ENCODE peak calls at places on chromosome 1, in eight cellular contexts. V is transverse colon, B is H1, T is K562, D is suprapubic skin, J is A549, G is esophagus muscularis mucosa, O is stomach. X is an unnamed sample.
A peak's percentile ranks its signal among the peaks of the same experiment; 100 is the strongest.

GRCh38 chr1:244092293-244093264 is 41.5 kb downstream of the ZBTB18 start:
- DNase-seq in V (peak; percentile 68), B (no peak), T (no peak), D (no peak), J (peak; percentile 63), G (no peak), O (no peak), X (no peak)

GRCh38 chr1:157418231-157418630 is 134.1 kb downstream of the FCRL5 start:
- DNase-seq in V (no peak), B (no peak), T (no peak), D (no peak), J (no peak), G (peak; percentile 91), O (no peak), X (no peak)

GRCh38 chr1:1144843-1145546 is 28.7 kb upstream of the TTLL10 start:
- DNase-seq in V (peak; percentile 79), B (no peak), T (peak; percentile 70), D (no peak), J (no peak), G (no peak), O (no peak), X (no peak)

GRCh38 chr1:41483960-41484844 is at the start of gene EDN2:
- DNase-seq in V (peak; percentile 89), B (no peak), T (no peak), D (no peak), J (peak; percentile 28), G (no peak), O (peak; percentile 95), X (peak; percentile 84)

GRCh38 chr1:63779338-63779819 is 5.6 kb downstream of the ROR1 start:
- DNase-seq in V (no peak), B (no peak), T (no peak), D (no peak), J (no peak), G (peak; percentile 78), O (no peak), X (no peak)

GRCh38 chr1:59150537-59151386 is 146.1 kb upstream of the FGGY start:
- DNase-seq in V (peak; percentile 68), B (no peak), T (no peak), D (peak; percentile 85), J (peak; percentile 89), G (peak; percentile 95), O (peak; percentile 41), X (peak; percentile 96)

GRCh38 chr1:1461721-1462317 is 9.7 kb upstream of the ATAD3B start:
- DNase-seq in V (peak; percentile 53), B (no peak), T (no peak), D (no peak), J (no peak), G (no peak), O (no peak), X (no peak)

GRCh38 chr1:169102567-169102966 is 3.9 kb upstream of the ATP1B1 start:
- DNase-seq in V (peak; percentile 17), B (no peak), T (no peak), D (no peak), J (no peak), G (no peak), O (no peak), X (no peak)

GRCh38 chr1:158951956-158952355 is 20.6 kb downstream of the PYHIN1 start:
- DNase-seq in V (peak; percentile 24), B (no peak), T (peak; percentile 9), D (no peak), J (no peak), G (no peak), O (no peak), X (no peak)

GRCh38 chr1:237186733-237187132 is 144.7 kb downstream of the RYR2 start:
- DNase-seq in V (no peak), B (no peak), T (no peak), D (no peak), J (no peak), G (no peak), O (no peak), X (no peak)

GRCh38 chr1:18324246-18324645 is 156.5 kb upstream of the KLHDC7A start:
- DNase-seq in V (no peak), B (no peak), T (peak; percentile 84), D (no peak), J (no peak), G (no peak), O (no peak), X (no peak)

GRCh38 chr1:15409400-15410222 is at the start of gene EFHD2:
- DNase-seq in V (peak; percentile 90), B (no peak), T (peak; percentile 98), D (peak; percentile 90), J (peak; percentile 79), G (no peak), O (peak; percentile 89), X (peak; percentile 92)

GRCh38 chr1:3313579-3313955 is 140.9 kb upstream of the ARHGEF16 start:
- DNase-seq in V (peak; percentile 71), B (no peak), T (no peak), D (peak; percentile 91), J (no peak), G (peak; percentile 96), O (peak; percentile 88), X (peak; percentile 98)

GRCh38 chr1:44210595-44210994 is 2.7 kb upstream of the DMAP1 start:
- DNase-seq in V (no peak), B (no peak), T (no peak), D (no peak), J (no peak), G (no peak), O (no peak), X (no peak)

GRCh38 chr1:44217809-44218410 is 4.6 kb downstream of the DMAP1 start:
- DNase-seq in V (peak; percentile 88), B (peak; percentile 49), T (peak; percentile 83), D (no peak), J (peak; percentile 58), G (no peak), O (peak; percentile 82), X (peak; percentile 87)

GRCh38 chr1:44218503-44219300 is 5.4 kb downstream of the DMAP1 start:
- DNase-seq in V (no peak), B (no peak), T (no peak), D (no peak), J (no peak), G (no peak), O (no peak), X (no peak)

GRCh38 chr1:44212355-44213221 is 683 bp upstream of the DMAP1 start:
- DNase-seq in V (no peak), B (no peak), T (no peak), D (no peak), J (no peak), G (no peak), O (no peak), X (no peak)

GRCh38 chr1:44213222-44214112 is at the start of gene DMAP1:
- DNase-seq in V (peak; percentile 87), B (peak; percentile 60), T (peak; percentile 89), D (peak; percentile 95), J (peak; percentile 82), G (peak; percentile 96), O (peak; percentile 86), X (peak; percentile 94)
- TF ChIP-seq POLR2A in V (no peak), B (peak; percentile 71), T (peak; percentile 77), D (no peak), J (peak; percentile 14), G (no peak), O (no peak), X (no peak)

DNA sequence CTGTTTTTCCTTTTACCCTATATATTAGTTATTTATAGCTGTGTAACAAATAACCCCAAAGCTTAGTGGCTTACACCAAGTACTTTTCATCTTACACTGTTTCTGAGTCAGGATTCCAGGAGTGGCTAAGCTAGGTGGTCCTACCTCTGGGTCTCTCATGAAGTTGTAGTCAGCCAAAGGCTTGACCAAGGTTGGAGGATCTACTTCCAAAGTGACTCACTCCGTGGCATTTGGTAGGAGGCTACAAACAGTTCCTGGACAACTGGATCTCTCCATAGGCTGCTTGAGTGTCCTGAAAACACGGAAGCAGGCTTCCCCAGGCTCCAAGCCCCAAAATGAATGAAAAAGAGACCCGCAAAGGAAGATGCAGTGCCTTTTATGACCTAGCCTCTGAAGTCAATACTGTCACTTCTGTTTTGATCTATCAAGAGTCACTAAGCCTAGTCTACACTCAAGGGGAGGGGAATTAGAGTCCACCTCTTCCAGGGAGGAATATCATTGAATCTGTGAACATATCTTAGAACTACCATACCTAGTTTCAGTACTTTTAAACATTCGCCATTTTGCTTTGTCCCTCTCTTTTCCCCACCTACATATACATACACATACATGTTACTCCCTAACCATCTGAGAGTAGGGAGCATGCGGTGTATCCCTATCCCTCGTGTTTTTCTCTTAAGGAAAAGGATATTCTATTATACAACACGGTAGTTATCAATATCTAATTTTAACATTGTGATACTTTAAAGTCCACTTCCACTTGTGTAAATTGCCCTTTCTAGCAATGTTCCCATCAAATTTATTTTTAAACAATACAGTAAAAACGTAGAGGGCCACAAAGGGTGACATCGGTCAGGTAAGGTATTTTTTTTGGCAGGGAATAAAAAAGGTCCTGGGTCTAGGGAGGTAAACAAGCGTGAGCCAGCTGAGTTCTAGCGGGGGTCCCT is 67.2 kb downstream of the SLC35A3 start:
- DNase-seq in V (peak; percentile 12), B (no peak), T (no peak), D (no peak), J (no peak), G (no peak), O (no peak), X (no peak)
- TF ChIP-seq EP300 in V (no peak), B (no peak), T (no peak), D (no peak), J (no peak), G (no peak), O (no peak), X (no peak)

DNA sequence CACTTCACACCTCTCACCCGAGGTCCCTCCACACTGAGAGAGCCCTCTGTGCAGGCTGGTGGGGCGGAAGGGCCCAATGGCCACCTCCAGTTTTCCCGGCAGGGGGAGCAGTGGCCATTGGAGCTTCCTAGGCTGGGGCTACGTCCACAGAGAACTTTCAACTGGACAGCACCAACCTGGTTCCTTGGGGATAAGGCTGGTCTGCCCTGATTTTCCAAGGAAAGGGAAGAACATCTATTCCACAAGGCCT is 20.3 kb upstream of the LAPTM5 start:
- DNase-seq in V (no peak), B (no peak), T (peak; percentile 72), D (no peak), J (no peak), G (no peak), O (no peak), X (no peak)
- TF ChIP-seq CTCF in V (no peak), B (no peak), T (peak; percentile 57), D (no peak), J (peak; percentile 12), G (no peak), O (no peak), X (no peak)

DNA sequence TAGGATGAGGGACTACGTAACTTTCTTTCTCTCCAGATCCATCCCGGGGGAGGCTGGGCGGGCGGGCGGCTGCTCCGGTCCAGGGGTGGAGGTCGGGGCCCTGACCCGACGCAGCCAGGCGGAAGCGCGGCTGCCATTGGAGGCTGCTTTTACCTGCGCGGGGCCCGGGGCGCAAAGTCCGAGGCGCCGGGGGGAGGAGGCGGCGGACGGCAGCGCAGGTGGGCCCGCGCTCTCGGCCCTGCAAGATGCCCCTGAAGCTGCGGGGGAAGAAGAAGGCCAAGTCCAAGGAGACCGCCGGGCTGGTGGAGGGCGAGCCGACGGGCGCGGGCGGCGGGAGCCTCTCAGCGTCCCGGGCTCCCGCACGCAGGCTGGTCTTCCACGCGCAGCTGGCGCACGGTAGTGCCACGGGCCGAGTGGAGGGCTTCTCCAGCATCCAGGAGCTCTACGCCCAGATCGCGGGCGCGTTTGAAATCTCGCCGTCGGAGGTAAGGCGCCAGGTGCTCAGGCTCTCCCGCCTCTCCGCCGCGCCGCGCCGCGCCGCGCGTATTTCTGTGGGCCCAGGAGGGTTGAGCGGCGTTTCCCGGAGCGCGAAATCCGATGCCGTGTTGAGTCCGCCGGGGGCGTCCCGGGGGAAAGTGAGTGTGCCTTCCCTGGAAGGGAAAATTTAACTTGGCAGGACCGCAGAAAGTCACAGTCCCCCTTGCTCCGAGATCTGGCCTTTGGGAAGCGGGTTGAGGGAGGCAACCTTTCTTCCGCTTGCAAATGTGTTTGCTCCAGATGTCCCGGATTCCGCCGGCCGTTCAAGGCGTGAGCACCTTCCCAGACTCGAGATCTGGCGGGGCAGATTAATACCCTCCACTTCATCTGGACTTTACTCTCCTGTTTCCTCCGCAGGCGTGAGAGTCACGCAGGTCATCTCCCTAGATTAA is at the start of gene GIPC2:
- DNase-seq in V (peak; percentile 64), B (no peak), T (no peak), D (no peak), J (no peak), G (no peak), O (peak; percentile 43), X (no peak)
- TF ChIP-seq POLR2A in V (peak; percentile 68), B (peak; percentile 63), T (no peak), D (no peak), J (no peak), G (no peak), O (no peak), X (no peak)

X was measured in sigmoid colon.